ENCODE peak calls at places on chromosomes 12 and 14, in nine cellular contexts. J is adrenal gland; H is CD8-positive, alpha-beta memory T cell; M is CD8-positive, alpha-beta T cell; K is thoracic aorta; F is naive thymus-derived CD4-positive, alpha-beta T cell; N is neural progenitor cell; Y is left ventricle myocardium inferior; E is OCI-LY7. L is an unnamed sample. For H3K4me1 and H3K36me3, the result is how much of the 10 kb centered on the place peaks cover.

GRCh38 chr12:84601483-84601882 is 311.1 kb downstream of the SLC6A15 start:
- DNase-seq in J (no peak), H (no peak), M (no peak), K (no peak), F (no peak), N (no peak), Y (no peak), E (no peak), L (no peak)

GRCh38 chr12:128994869-128995268 is 141.6 kb downstream of the GLT1D1 start:
- DNase-seq in J (no peak), H (no peak), M (no peak), K (no peak), F (no peak), N (no peak), Y (no peak), E (no peak), L (no peak)

GRCh38 chr12:30395190-30395589 is 300.5 kb downstream of the IPO8 start:
- DNase-seq in J (no peak), H (no peak), M (no peak), K (no peak), F (no peak), N (no peak), Y (no peak), E (no peak), L (no peak)

GRCh38 chr12:132020292-132020691 is 70.5 kb downstream of the EP400 start:
- DNase-seq in J (no peak), H (no peak), M (no peak), K (no peak), F (no peak), N (no peak), Y (no peak), E (no peak), L (no peak)

GRCh38 chr14:99952453-99952852 is 112.8 kb upstream of the EVL start:
- DNase-seq in J (no peak), H (no peak), M (no peak), K (no peak), F (no peak), N (no peak), Y (no peak), E (no peak), L (no peak)

GRCh38 chr14:69316449-69317391 is 56.8 kb downstream of the GALNT16 start:
- DNase-seq in J (peak), H (no peak), M (no peak), K (peak), F (no peak), N (no peak), Y (peak), E (no peak), L (peak)

GRCh38 chr12:41051909-41052308 is 136.2 kb upstream of the PDZRN4 start:
- DNase-seq in J (no peak), H (no peak), M (no peak), K (no peak), F (no peak), N (no peak), Y (no peak), E (no peak), L (no peak)

GRCh38 chr12:92331383-92331782 is 185.7 kb upstream of the BTG1 start:
- DNase-seq in J (no peak), H (no peak), M (no peak), K (no peak), F (no peak), N (peak), Y (no peak), E (no peak), L (no peak)

GRCh38 chr12:33006106-33006505 is 109.5 kb upstream of the PKP2 start:
- DNase-seq in J (no peak), H (no peak), M (no peak), K (no peak), F (no peak), N (no peak), Y (no peak), E (no peak), L (no peak)

GRCh38 chr14:89616425-89617141 is 199.6 kb upstream of the FOXN3 start:
- DNase-seq in J (no peak), H (peak), M (peak), K (no peak), F (peak), N (no peak), Y (no peak), E (peak), L (no peak)

DNA sequence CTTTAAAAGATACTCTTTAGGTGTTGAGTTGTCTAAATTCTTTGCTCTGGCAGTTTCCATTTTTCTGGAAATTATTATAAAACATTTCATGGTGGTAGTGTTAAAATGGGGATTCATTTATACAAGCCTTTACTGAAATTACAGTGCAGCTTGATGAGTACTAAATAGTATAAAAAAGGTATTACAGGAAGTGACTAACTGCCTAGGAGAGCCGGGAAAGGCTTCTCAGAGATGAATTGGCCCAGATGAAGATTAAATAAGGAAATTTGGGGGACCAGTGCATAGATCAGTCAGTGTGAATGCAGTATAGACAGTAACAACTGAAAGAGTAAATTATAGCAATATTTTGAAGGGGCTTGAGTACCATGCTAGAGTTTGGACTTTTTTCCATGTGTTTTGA is 7.5 kb downstream of the PSMA6 start:
- DNase-seq in J (no peak), H (no peak), M (no peak), K (no peak), F (no peak), N (no peak), Y (no peak), E (no peak), L (no peak)
- H3K4me1 ChIP-seq in J (half or more), H (half or more), M (half or more), K (under half), F (under half), N (under half), Y (half or more), E (half or more), L (under half)

GRCh38 chr12:50088577-50089335 is 3.6 kb downstream of the SMARCD1 start:
- DNase-seq in J (peak), H (peak), M (peak), K (no peak), F (peak), N (peak), Y (no peak), E (peak), L (no peak)
- H3K36me3 ChIP-seq in J (under half), H (under half), M (under half), K (half or more), F (half or more), N (under half), Y (half or more), E (half or more), L (half or more)

GRCh38 chr14:65281991-65282908 is 130.3 kb upstream of the FUT8 start:
- DNase-seq in J (no peak), H (no peak), M (no peak), K (no peak), F (no peak), N (peak), Y (no peak), E (peak), L (no peak)
- H3K4me3 ChIP-seq in J (no peak), H (peak), M (peak), K (peak), F (peak), N (no peak), Y (peak), E (peak), L (no peak)

DNA sequence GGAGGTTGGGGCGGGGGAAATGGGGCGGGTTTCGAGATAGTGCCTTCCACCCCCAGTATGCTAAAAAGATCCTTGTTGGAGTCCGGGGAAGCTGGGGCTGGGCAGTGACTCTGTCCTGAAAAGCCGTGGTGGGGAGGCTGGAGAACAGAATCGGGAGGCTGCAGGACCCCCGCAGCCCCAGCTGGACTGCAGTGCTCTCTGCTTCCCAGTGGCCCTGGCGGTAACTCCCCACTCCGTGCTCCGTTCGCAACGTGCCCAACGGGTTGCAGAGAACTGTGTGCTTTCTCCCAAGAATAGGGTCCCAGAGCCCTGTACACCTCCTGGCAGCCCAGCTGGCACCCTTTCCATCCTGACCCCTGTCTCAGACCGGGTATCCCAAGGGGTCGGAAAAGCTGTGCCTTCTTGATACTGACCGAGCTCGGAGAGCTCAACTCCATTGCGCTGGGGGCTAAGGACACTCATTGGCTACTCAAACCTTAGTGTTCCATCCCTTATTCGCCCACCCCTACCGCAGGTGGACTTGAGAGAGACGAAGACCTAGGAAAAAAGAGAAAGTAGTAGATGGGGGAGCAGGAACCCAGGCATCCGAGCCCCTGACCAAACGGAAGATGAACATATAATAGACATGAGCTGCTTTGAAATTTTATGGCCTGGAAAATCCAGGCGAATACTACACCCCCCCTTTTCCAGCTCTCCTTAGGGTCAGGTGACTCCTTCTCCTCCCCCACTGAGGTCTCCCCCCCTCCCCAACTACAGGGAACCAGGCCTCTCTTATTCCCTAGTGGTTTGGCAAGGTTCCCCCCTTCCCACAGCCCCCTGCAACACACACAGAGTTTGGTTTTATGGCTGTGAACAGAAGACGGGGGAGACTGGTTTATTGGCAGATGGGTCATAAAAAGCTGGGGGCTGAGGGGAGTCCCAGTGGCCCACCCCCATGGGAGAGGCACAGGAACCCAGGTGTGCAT is 1.3 kb downstream of the GDF11 start:
- DNase-seq in J (peak), H (no peak), M (no peak), K (no peak), F (no peak), N (peak), Y (peak), E (peak), L (no peak)
- H3K4me1 ChIP-seq in J (under half), H (under half), M (under half), K (under half), F (under half), N (under half), Y (half or more), E (under half), L (under half)

DNA sequence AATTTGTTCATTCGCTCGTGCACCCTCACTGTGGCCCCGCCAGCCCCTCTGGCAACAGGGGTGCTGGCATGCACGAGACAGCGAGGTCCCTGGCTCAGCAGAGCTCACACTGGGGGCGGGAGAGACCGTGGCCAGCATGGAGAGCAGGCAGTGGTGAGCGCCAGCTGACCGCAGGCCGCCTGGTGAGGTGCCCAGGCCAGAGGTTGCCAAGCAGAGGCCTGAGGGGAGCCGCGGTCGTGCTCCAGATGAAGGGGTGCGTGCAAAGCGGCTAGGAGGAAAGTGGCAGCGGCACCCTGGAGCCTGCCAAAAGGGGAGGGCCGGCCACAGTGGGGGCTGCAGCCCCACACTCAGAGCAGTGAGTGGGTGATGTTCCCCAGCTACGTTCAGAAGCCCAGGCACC is 56.1 kb downstream of the CDC42BPB start:
- DNase-seq in J (no peak), H (no peak), M (no peak), K (no peak), F (no peak), N (no peak), Y (no peak), E (no peak), L (no peak)
- H3K36me3 ChIP-seq in J (under half), H (under half), M (under half), K (under half), F (under half), N (under half), Y (half or more), E (under half), L (half or more)

DNA sequence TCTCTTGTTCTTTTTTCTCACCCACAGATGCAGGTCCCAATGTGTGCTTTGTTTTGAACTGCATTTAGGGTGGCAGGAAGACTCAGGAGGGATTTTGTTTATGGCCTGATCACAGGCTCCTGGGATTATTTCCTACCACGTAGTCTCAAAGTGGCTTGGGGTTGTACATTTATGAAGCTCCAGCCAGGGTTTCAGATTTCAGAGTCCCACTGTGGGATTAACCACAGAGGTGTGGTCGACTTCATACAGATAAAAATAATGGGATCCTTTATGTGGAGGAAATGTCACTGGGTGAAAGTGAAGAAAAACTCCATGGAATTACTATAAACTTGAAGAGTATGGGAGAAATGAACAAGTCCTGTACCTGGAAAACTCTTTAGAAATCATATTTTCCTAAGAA is 14.2 kb upstream of the PPP1R1A start:
- DNase-seq in J (no peak), H (no peak), M (no peak), K (no peak), F (no peak), N (no peak), Y (no peak), E (no peak), L (no peak)
- H3K4me3 ChIP-seq in J (no peak), H (no peak), M (no peak), K (no peak), F (no peak), N (no peak), Y (no peak), E (no peak), L (no peak)

GRCh38 chr14:60249321-60250251 is 565 bp downstream of the PPM1A start:
- DNase-seq in J (peak), H (peak), M (peak), K (no peak), F (peak), N (peak), Y (peak), E (peak), L (peak)

GRCh38 chr14:60247994-60248696 is 876 bp upstream of the PPM1A start:
- DNase-seq in J (peak), H (peak), M (peak), K (peak), F (peak), N (peak), Y (peak), E (peak), L (peak)

GRCh38 chr14:60242420-60242819 is 6.6 kb upstream of the PPM1A start:
- DNase-seq in J (no peak), H (no peak), M (no peak), K (no peak), F (no peak), N (no peak), Y (no peak), E (peak), L (no peak)

GRCh38 chr14:60248697-60249314 is at the start of gene PPM1A:
- DNase-seq in J (peak), H (peak), M (peak), K (peak), F (peak), N (peak), Y (peak), E (peak), L (peak)

DNA sequence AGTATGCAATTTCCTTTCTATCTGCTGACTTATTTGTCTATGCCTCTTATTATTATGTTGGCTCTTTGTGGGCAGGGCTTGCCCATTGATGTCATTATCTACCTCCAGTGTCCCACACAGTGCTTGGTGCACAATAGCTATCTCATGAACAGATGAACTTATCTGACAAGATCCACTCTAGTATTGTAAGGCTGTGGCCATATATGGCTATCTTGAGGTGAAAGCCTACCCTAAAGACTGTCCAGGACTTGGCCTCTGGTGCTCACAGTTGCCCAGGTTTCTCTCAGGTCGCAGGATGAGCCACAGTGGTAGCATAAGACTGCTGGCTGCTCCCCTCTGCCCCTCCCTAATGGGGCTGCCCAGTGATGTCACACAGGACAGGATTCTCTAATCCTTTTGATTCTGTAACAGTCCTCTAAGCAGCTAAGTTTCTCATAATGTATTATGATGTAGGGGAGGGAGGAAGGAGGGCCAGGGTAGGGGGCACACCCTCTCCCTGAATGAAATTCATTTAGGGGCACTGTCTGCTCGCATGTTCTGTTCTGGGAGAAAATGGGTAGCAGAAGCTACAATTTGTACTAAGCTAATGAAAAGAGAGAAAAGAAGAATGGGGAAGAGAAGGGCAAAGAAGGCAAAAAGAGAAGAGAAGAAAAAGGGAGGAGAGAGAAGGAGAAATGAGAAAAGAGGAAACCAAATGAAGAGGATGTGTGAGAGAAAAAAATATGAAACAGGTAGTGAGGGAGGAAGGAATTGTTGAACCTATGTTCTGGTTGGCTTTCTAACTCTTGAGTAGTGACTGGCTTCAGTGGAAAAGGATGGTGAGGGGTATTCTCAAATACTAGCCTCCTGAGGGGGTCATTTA is 3.5 kb upstream of the PPM1A start:
- DNase-seq in J (no peak), H (no peak), M (no peak), K (no peak), F (no peak), N (peak), Y (no peak), E (peak), L (no peak)
- H3K4me1 ChIP-seq in J (under half), H (under half), M (under half), K (under half), F (under half), N (under half), Y (under half), E (under half), L (under half)

GRCh38 chr12:22743700-22744099 is 118.7 kb downstream of the ETNK1 start:
- DNase-seq in J (no peak), H (no peak), M (no peak), K (no peak), F (no peak), N (no peak), Y (no peak), E (no peak), L (no peak)
- H3K36me3 ChIP-seq in J (under half), H (under half), M (under half), K (under half), F (under half), N (under half), Y (under half), E (under half), L (under half)

GRCh38 chr14:23093104-23093503 is 1.8 kb downstream of the ACIN1 start:
- DNase-seq in J (no peak), H (no peak), M (no peak), K (no peak), F (no peak), N (no peak), Y (no peak), E (no peak), L (no peak)
- H3K4me3 ChIP-seq in J (no peak), H (peak), M (no peak), K (peak), F (peak), N (peak), Y (peak), E (peak), L (peak)

DNA sequence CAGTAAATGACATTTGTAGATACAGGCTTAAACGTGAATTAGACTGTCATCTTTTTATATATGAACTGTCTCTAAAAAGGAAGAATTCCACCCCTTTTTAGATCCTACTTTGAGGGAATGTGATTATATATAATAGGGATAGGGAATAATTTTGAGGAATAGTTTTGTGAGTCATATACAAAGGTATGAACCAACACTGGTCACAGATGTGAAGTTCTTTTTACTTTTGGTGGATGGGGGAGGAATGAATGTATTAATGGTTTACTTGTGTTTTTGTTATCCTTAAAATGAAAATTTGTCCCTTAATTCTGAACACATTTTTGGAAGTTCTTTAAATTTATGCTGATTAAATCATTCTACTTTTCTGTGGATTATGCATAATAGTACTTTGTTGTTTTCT is 30.4 kb downstream of the FRS2 start:
- DNase-seq in J (no peak), H (no peak), M (no peak), K (no peak), F (no peak), N (no peak), Y (no peak), E (no peak), L (no peak)
- H3K4me1 ChIP-seq in J (under half), H (under half), M (under half), K (under half), F (under half), N (under half), Y (half or more), E (under half), L (under half)